ENCODE peak calls at places on chromosomes 1 and 21, in six cellular contexts. E, B, W, S, H and M are unnamed samples.

GRCh38 chr1:57824535-57824934 is 400.7 kb upstream of the DAB1 start:
- DNase-seq in B (no peak), S (no peak), H (no peak), W (no peak), E (no peak), M (peak; percentile 93)

GRCh38 chr1:211975152-211975941 is 60.0 kb downstream of the INTS7 start:
- DNase-seq in E (no peak), B (no peak), H (no peak), W (no peak), S (peak; percentile 15), M (no peak)

GRCh38 chr1:203592156-203592555 is 34.5 kb upstream of the ATP2B4 start:
- DNase-seq in E (peak; percentile 71), H (peak; percentile 50), S (peak; percentile 42), W (peak; percentile 56), B (peak; percentile 66), M (peak; percentile 45)

GRCh38 chr1:150549496-150550221 is 451 bp downstream of the ADAMTSL4 start:
- DNase-seq in S (no peak), E (no peak), H (peak; percentile 45), W (no peak), B (peak; percentile 45), M (no peak)

GRCh38 chr1:108154323-108154722 is 45.8 kb downstream of the SLC25A24 start:
- DNase-seq in W (no peak), S (peak; percentile 20), H (no peak), E (no peak), B (no peak), M (no peak)

GRCh38 chr1:221045842-221046831 is 166.9 kb downstream of the HLX start:
- DNase-seq in H (peak; percentile 78), S (peak; percentile 38), B (no peak), W (no peak), E (no peak), M (peak; percentile 2)

GRCh38 chr1:206757524-206758266 is 12.9 kb upstream of the IL19 start:
- DNase-seq in S (no peak), H (no peak), E (no peak), B (no peak), W (no peak), M (no peak)

GRCh38 chr1:85465099-85465790 is at the start of gene DDAH1:
- DNase-seq in E (peak; percentile 74), S (peak; percentile 65), W (no peak), H (peak; percentile 73), B (peak; percentile 74), M (peak; percentile 3)

GRCh38 chr1:98870959-98871903 is 133.4 kb downstream of the PLPPR5 start:
- DNase-seq in E (no peak), B (no peak), S (no peak), W (no peak), H (no peak), M (no peak)

GRCh38 chr1:167107456-167107855 is 13.6 kb downstream of the STYXL2 start:
- DNase-seq in W (no peak), H (peak; percentile 24), E (no peak), S (no peak), B (no peak), M (peak; percentile 74)

GRCh38 chr1:88646852-88647645 is 37.0 kb upstream of the PKN2 start:
- DNase-seq in S (no peak), W (no peak), E (no peak), H (no peak), B (no peak), M (no peak)

GRCh38 chr1:43143441-43143888 is 28.6 kb downstream of the EBNA1BP2 start:
- DNase-seq in B (peak; percentile 75), H (no peak), S (no peak), E (peak; percentile 90), W (peak; percentile 31), M (no peak)

GRCh38 chr21:14875704-14876364 is 189.0 kb downstream of the NRIP1 start:
- DNase-seq in B (no peak), S (no peak), E (no peak), H (no peak), W (no peak), M (peak; percentile 53)

GRCh38 chr1:67536957-67537646 is 106.9 kb upstream of the SERBP1 start:
- DNase-seq in H (no peak), W (no peak), S (no peak), E (no peak), B (no peak), M (no peak)

GRCh38 chr1:211613951-211614350 is 35.0 kb upstream of the SLC30A1 start:
- DNase-seq in B (no peak), W (no peak), H (no peak), S (no peak), E (no peak), M (no peak)

GRCh38 chr1:10051656-10052055 is 18.9 kb downstream of the UBE4B start:
- DNase-seq in E (no peak), S (no peak), H (no peak), W (no peak), B (no peak), M (no peak)

GRCh38 chr1:21624577-21625389 is 44.4 kb downstream of the RAP1GAP start:
- DNase-seq in E (no peak), H (no peak), W (no peak), B (no peak), S (no peak), M (no peak)

GRCh38 chr1:156809711-156810366 is 6.8 kb downstream of the SH2D2A start:
- DNase-seq in S (no peak), H (no peak), B (no peak), E (no peak), W (no peak), M (no peak)

GRCh38 chr1:219373616-219373935 is 199.9 kb downstream of the LYPLAL1 start:
- DNase-seq in B (no peak), W (no peak), E (no peak), H (no peak), S (no peak), M (no peak)

GRCh38 chr1:5637171-5637570 is 355.1 kb downstream of the NPHP4 start:
- DNase-seq in H (no peak), E (no peak), S (no peak), B (no peak), W (no peak), M (no peak)

GRCh38 chr1:116711061-116711582 is 43.1 kb upstream of the CD2 start:
- DNase-seq in W (no peak), E (no peak), S (no peak), B (peak; percentile 54), H (no peak), M (no peak)

GRCh38 chr1:246609632-246610031 is 43.4 kb downstream of the CNST start:
- DNase-seq in E (no peak), W (no peak), S (no peak), B (no peak), H (peak; percentile 29), M (no peak)

DNA sequence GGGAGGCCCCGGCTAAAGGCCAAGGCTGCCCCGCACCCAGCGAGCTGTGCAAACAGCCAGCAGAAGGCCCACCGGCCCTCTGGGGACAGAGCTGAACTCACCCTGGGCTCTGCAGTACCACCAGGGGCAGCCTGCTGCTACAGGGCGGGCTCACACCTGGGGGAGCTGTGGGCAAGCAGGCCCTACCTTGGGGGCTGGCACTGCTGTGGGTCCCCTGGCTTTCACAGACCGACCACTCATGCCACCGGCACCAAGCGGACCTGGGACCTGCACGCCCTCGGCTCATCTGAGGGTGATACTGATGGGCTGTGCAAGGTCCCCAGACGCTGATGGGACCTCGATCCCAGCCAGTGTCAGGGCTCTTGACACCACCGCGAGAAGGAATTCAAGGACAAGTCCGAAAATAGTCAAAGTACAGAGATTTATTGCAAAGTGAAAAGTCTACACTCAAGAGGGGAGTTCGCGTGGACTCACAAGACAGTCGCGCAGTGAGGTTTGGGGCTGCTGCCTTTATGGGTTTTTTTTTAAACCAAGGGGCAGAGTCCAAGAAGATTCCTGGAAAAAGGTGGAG is 61.0 kb upstream of the ADARB1 start:
- DNase-seq in W (no peak), S (no peak), H (no peak), B (peak; percentile 73), E (no peak), M (no peak)
- H3K23ac ChIP-seq in W (peak overlapping the region; percentile 21), S (peak overlapping the region; percentile 35), H (no peak overlapping the region), B (no peak overlapping the region), E (no peak overlapping the region), M (no peak overlapping the region)

DNA sequence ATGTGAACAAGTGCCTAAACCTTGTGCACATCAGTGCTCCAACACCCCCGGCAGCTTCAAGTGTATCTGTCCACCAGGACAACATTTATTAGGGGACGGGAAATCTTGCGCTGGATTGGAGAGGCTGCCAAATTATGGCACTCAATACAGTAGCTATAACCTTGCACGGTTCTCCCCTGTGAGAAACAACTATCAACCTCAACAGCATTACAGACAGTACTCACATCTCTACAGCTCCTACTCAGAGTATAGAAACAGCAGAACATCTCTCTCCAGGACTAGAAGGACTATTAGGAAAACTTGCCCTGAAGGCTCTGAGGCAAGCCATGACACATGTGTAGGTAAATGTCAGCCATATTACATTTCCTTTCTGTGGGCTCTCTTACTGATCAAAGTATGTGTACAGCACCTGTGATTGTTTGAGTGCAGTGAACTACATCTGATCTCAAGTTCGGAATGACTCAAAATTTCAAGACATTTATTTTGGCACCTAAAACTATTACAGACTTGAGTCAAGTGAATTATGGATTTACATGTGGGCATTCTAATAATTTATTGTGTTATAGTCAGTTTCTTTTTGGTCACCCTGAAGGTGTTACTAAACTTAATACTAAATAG is 196.5 kb downstream of the TPR start:
- DNase-seq in E (no peak), H (no peak), S (no peak), B (no peak), W (no peak), M (no peak)
- H2AFZ ChIP-seq in E (no peak overlapping the region), H (no peak overlapping the region), S (no peak overlapping the region), B (no peak overlapping the region), W (no peak overlapping the region), M (no peak overlapping the region)

DNA sequence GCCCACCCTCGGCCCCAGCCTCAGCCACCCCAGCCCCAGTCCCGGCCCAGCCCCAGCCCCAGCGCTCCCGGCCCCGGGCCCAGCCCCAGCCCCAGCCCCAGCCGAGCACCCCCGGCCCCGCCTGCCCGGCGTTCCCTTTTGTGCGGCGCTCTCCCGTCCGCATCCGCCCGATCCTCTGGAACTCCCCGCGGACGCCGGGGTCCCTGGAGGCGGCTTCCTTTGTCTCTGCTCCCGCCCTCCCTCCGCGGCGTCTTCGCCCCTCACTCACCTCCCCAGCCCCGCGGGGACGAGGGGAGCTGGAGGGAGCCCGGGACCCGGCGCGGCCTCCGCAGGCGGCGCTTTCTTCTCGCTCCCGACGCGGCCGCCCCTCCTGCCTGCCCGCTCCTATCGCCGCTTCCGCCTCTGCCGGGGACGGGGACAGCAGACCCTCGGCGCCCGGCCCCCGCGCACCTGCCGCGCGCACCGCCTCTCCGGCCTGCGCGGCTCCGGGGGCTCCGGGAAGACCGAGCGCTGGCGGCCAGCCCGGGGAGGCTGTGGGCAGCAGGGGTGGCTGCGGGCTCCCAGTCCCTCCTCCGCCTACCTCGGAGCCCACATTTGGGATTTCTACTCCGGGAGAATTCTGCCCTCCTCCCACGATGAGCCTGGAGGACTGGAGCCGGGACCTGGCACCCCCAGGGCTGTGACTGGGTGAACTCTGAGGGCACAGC is 14.0 kb downstream of the AGRN start:
- DNase-seq in S (no peak), W (no peak), H (no peak), B (no peak), E (no peak), M (no peak)
- H3K23ac ChIP-seq in S (no peak overlapping the region), W (peak overlapping the region; percentile 73), H (peak overlapping the region; percentile 46), B (no peak overlapping the region), E (no peak overlapping the region), M (no peak overlapping the region)

DNA sequence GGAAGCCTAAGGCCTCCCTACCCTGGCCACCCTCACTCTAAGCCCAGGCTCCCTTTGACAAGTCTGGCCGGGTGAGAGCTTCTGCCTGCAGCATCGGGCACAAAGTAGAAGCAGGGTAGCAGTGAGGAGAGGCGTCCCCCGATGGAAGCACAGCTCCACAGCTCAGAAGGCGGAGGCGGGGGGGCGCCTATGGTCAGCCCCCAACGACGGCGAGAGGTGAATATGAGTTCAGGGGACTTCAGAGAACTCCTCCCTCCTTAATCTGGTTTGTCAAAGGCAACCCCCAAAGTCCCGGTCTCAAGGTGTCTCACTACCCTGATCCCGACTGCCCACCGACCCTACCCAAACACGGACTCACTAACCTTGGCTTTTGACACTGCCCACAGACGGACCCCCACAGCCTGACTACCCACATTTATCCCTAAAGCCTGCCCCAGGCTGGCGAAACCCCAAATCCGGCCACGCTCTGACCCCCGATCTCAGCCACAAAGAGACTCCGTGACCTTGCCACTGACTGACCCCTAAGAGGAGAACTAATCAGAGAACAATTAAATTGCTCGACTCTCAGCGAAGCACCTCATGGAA is 5.3 kb downstream of the ID3 start:
- DNase-seq in E (no peak), W (no peak), S (no peak), H (no peak), B (peak; percentile 46), M (no peak)
- H2AFZ ChIP-seq in E (no peak overlapping the region), W (peak overlapping the region; percentile 79), S (peak overlapping the region; percentile 89), H (peak overlapping the region; percentile 36), B (no peak overlapping the region), M (peak overlapping the region; percentile 12)